ENCODE peak calls at places on chromosomes 13 and 19, in four cellular contexts. M, I, X and G are unnamed samples.
A peak's percentile ranks its signal among the peaks of the same experiment; 100 is the strongest.

GRCh38 chr13:50678464-50679162 is 164.9 kb downstream of the DLEU7 start:
- DNase-seq in M (peak; percentile 36), I (no peak), X (peak; percentile 60), G (no peak)

GRCh38 chr19:2507109-2507508 is 31.2 kb downstream of the GADD45B start:
- DNase-seq in M (peak; percentile 75), I (no peak), X (peak; percentile 90), G (peak; percentile 35)

GRCh38 chr19:18098891-18099622 is 1.5 kb downstream of the MAST3 start:
- DNase-seq in M (no peak), I (no peak), X (no peak), G (peak; percentile 35)

GRCh38 chr13:39297664-39298171 is 259.5 kb downstream of the NHLRC3 start:
- DNase-seq in M (no peak), I (no peak), X (no peak), G (no peak)

GRCh38 chr19:38434549-38435051 is 1.1 kb downstream of the RYR1 start:
- DNase-seq in M (no peak), I (peak; percentile 50), X (no peak), G (no peak)

GRCh38 chr19:45804959-45805230 is 10.2 kb downstream of the RSPH6A start:
- DNase-seq in M (no peak), I (no peak), X (no peak), G (no peak)

GRCh38 chr13:90838561-90838960 is 508.9 kb upstream of the MIR17HG start:
- DNase-seq in M (no peak), I (no peak), X (no peak), G (no peak)

GRCh38 chr13:108086678-108087077 is 128.7 kb downstream of the LIG4 start:
- DNase-seq in M (no peak), I (no peak), X (peak; percentile 35), G (peak; percentile 30)

GRCh38 chr13:42102961-42103688 is 54.7 kb downstream of the DGKH start:
- DNase-seq in M (no peak), I (no peak), X (no peak), G (no peak)

GRCh38 chr13:46909037-46909436 is 12.2 kb upstream of the HTR2A start:
- DNase-seq in M (no peak), I (no peak), X (no peak), G (no peak)

GRCh38 chr13:67139551-67139950 is 90.6 kb downstream of the PCDH9 start:
- DNase-seq in M (no peak), I (no peak), X (no peak), G (no peak)

GRCh38 chr19:1280588-1281269 is 4.9 kb upstream of the EFNA2 start:
- DNase-seq in M (no peak), I (no peak), X (no peak), G (no peak)

GRCh38 chr13:78602561-78603239 is 652 bp downstream of the POU4F1 start:
- DNase-seq in M (no peak), I (no peak), X (no peak), G (peak; percentile 36)

GRCh38 chr13:78601124-78601885 is 2.0 kb downstream of the POU4F1 start:
- DNase-seq in M (no peak), I (no peak), X (no peak), G (no peak)

GRCh38 chr13:78601886-78602560 is 1.3 kb downstream of the POU4F1 start:
- DNase-seq in M (no peak), I (no peak), X (no peak), G (no peak)

GRCh38 chr13:78604782-78605611 is 1.6 kb upstream of the POU4F1 start:
- DNase-seq in M (no peak), I (no peak), X (no peak), G (peak; percentile 27)

DNA sequence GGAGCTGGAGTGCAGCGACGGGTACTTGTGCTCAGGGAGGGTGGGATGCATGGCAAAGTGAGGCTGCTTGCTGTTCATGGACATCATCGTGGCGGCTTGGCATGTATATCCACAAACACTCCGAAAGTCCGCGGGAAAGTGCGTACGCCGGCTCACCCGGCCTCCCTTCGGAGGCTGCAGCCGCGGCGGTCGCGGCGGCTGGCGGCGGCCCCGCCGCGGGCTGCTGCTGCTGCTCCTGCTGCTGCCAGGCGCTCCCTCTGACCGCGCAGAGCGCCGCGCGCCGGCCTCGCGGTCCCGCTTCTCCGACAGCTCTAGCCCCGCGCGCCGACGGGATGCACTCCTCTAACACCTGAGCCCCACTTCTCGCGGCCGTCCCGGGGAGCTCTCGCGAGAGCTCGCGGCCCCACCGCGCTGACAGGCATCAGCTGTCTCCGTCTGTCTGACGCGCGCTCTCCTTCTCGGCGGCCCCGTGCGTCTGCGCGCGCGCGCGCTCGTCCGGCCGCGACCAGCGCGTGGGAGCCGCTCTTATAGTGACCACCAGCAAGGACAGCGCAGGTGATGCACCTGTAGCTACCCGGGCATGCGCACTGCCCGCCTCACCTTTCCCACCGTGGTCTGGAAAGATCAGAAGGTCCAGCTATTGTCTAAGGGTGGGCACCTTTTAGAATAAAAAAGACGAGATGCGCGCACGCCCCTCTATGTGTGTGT is at the start of gene POU4F1:
- DNase-seq in M (no peak), I (no peak), X (no peak), G (peak; percentile 71)
- H3K27me3 ChIP-seq in M (peaks cover 23% of the 10 kb centered on the region), I (peaks cover 8% of the 10 kb centered on the region), X (peaks cover 97% of the 10 kb centered on the region), G (peaks cover 21% of the 10 kb centered on the region)

GRCh38 chr19:4602915-4603314 is 36.4 kb upstream of the TNFAIP8L1 start:
- DNase-seq in M (no peak), I (no peak), X (no peak), G (no peak)

GRCh38 chr19:4606181-4606580 is 33.1 kb upstream of the TNFAIP8L1 start:
- DNase-seq in M (no peak), I (no peak), X (no peak), G (no peak)

GRCh38 chr19:4604912-4605311 is 34.4 kb upstream of the TNFAIP8L1 start:
- DNase-seq in M (no peak), I (no peak), X (no peak), G (no peak)

GRCh38 chr19:4609878-4610511 is 29.3 kb upstream of the TNFAIP8L1 start:
- DNase-seq in M (no peak), I (no peak), X (no peak), G (no peak)

DNA sequence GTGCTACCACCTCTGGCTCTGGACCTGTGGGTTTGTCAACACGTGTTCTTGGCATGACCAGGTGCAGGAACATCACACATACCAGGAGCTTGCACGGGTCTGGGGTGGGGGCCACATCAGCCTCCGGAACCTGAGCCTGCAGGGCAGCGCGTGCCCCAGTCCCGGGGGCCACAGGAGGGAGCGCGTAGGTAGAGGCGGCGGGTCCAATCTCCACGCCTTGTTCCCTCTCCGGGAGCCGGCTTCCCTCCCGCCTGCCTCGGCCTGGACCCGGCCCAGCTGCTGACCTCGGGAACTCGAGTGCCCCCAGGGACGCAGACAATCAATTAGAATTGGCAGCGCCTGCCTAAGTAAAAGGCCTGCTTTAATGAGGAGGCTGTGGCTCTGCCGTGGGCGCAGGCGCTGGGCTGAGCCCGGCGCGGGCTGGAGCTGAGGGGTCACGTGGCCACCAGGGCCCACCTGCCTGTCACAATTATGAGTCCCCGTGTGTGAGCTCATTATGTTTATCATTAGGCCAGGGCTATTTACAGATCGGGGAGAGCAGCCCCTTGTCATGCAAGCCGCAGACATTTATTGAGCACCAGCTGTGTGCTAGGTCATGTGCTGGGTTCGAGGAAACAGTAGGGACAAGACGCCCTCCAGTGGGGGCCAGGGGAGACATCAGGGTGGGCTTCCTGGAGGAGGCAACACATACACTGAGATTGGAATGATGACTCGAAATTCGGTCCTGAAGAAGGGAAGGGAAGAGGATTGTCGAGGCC is 32.2 kb upstream of the TNFAIP8L1 start:
- DNase-seq in M (no peak), I (no peak), X (peak; percentile 24), G (peak; percentile 73)
- H3K4me3 ChIP-seq in M (no peak overlapping the region), I (no peak overlapping the region), X (no peak overlapping the region), G (no peak overlapping the region)

GRCh38 chr13:113408562-113408961 is 44.6 kb upstream of the GRTP1 start:
- DNase-seq in M (no peak), I (no peak), X (no peak), G (no peak)
- H3K4me1 ChIP-seq in M (peaks cover 17% of the 10 kb centered on the region), I (peaks cover 57% of the 10 kb centered on the region), X (peaks cover 28% of the 10 kb centered on the region), G (no peaks in the 10 kb centered on the region)

GRCh38 chr13:45113809-45114208 is 6.5 kb upstream of the GTF2F2 start:
- DNase-seq in M (no peak), I (no peak), X (no peak), G (no peak)
- H3K27me3 ChIP-seq in M (no peaks in the 10 kb centered on the region), I (no peaks in the 10 kb centered on the region), X (no peaks in the 10 kb centered on the region), G (no peaks in the 10 kb centered on the region)

GRCh38 chr13:45749026-45749759 is 47.1 kb downstream of the CBY2 start:
- DNase-seq in M (no peak), I (no peak), X (no peak), G (peak; percentile 86)
- H3K4me3 ChIP-seq in M (no peak overlapping the region), I (no peak overlapping the region), X (no peak overlapping the region), G (no peak overlapping the region)

GRCh38 chr19:41621654-41622053 is 5.2 kb downstream of the CEACAM4 start:
- DNase-seq in M (no peak), I (no peak), X (no peak), G (no peak)
- H3K4me1 ChIP-seq in M (no peaks in the 10 kb centered on the region), I (no peaks in the 10 kb centered on the region), X (no peaks in the 10 kb centered on the region), G (no peaks in the 10 kb centered on the region)

DNA sequence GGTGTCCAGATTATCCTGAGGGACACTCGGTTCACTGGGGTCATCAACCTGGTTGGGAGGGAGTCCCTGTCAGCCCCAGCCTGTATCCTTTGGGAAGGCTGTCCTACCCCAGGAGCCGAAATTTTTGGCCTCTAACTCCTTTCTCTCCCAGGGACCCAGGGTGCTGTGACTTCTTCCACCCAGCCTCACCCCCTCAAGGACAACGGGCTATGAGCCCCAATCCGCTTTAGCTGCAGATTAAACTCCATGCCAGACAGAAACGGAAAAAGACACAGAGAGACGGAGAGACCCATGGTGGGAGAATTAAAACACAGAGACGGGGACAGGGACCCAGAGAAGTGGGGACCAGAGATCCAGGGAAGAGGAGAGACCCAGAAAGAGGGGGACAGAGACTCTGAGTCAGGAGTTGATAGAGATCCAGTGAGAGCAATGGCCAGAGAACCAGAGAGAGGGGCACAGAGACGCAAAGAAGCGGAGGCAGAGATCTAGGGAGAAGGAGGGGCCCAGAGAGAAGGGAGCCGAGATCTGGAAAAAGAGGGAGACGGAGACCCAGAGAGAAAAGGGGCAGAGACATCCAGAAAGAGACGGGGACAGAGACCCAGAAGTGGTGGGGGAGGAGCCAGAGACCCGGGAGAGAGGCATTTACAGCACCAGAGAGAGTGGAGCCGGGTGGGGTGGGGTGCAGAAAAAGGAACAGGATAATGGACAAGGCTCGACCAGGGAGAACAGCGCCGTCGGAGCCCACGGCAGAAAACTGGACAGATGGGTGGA is 703 bp downstream of the SLC17A7 start:
- DNase-seq in M (no peak), I (no peak), X (no peak), G (peak; percentile 33)
- H3K27me3 ChIP-seq in M (peaks cover 21% of the 10 kb centered on the region), I (no peaks in the 10 kb centered on the region), X (peaks cover 68% of the 10 kb centered on the region), G (peaks cover 39% of the 10 kb centered on the region)

GRCh38 chr13:33751151-33751550 is 66.8 kb upstream of the RFC3 start:
- DNase-seq in M (no peak), I (no peak), X (peak; percentile 66), G (no peak)
- H3K4me3 ChIP-seq in M (no peak overlapping the region), I (no peak overlapping the region), X (no peak overlapping the region), G (no peak overlapping the region)

GRCh38 chr19:17078038-17078919 is 2.7 kb downstream of the MYO9B start:
- DNase-seq in M (no peak), I (no peak), X (no peak), G (no peak)
- H3K4me1 ChIP-seq in M (peaks cover 18% of the 10 kb centered on the region), I (peaks cover 82% of the 10 kb centered on the region), X (peaks cover 36% of the 10 kb centered on the region), G (peaks cover 9% of the 10 kb centered on the region)

GRCh38 chr13:27960362-27961226 is 8.5 kb downstream of the CDX2 start:
- DNase-seq in M (no peak), I (no peak), X (peak; percentile 85), G (no peak)
- H3K27me3 ChIP-seq in M (no peaks in the 10 kb centered on the region), I (peaks cover 4% of the 10 kb centered on the region), X (peaks cover 78% of the 10 kb centered on the region), G (no peaks in the 10 kb centered on the region)